ENCODE peak calls at places on chromosomes 5 and 9, in ten cellular contexts. A is endodermal cell, E is keratinocyte, Z is aorta, I is A549, J is fibroblast of pulmonary artery, L is H7, T is mesendoderm, V is fibroblast of the aortic adventitia, R is kidney. B is an unnamed sample.

GRCh38 chr5:7397005-7397546 is 1.1 kb downstream of the ADCY2 start:
- DNase-seq in T (peak; percentile 46), I (no peak), Z (no peak), L (no peak), A (peak; percentile 44), E (no peak), R (no peak), J (no peak), V (peak; percentile 32), B (no peak)

GRCh38 chr9:124950050-124950718 is 9.3 kb upstream of the GOLGA1 start:
- DNase-seq in Z (no peak), T (no peak), A (no peak), E (no peak), I (no peak), R (no peak), J (no peak), V (no peak), L (no peak), B (no peak)

GRCh38 chr9:133423216-133423615 is 1.0 kb downstream of the ADAMTS13 start:
- DNase-seq in V (no peak), T (no peak), I (no peak), Z (no peak), R (no peak), A (no peak), J (no peak), E (no peak), L (no peak), B (no peak)

GRCh38 chr5:50300878-50301277 is 140.2 kb downstream of the EMB start:
- DNase-seq in I (no peak), L (no peak), Z (no peak), J (no peak), T (no peak), E (peak; percentile 79), A (no peak), R (no peak), V (no peak), B (no peak)

GRCh38 chr9:131276891-131277672 is 772 bp upstream of the FAM78A start:
- DNase-seq in Z (no peak), I (no peak), A (no peak), R (no peak), V (no peak), E (no peak), L (peak; percentile 88), T (no peak), J (no peak), B (peak; percentile 44)

GRCh38 chr5:116938488-116938887 is 363.9 kb upstream of the SEMA6A start:
- DNase-seq in A (peak; percentile 82), L (peak; percentile 8), E (no peak), Z (no peak), V (no peak), I (no peak), T (peak; percentile 82), R (no peak), J (no peak), B (no peak)

GRCh38 chr9:128421474-128422010 is 885 bp downstream of the CERCAM start:
- DNase-seq in V (peak; percentile 51), E (no peak), I (no peak), Z (peak; percentile 67), L (peak; percentile 76), J (no peak), A (no peak), R (no peak), T (no peak), B (no peak)

GRCh38 chr5:59597690-59598546 is 295.6 kb downstream of the PDE4D start:
- DNase-seq in J (no peak), I (no peak), A (no peak), E (no peak), Z (no peak), R (no peak), T (no peak), L (no peak), V (no peak), B (no peak)

GRCh38 chr9:68933434-68934318 is 80.2 kb downstream of the PRKACG start:
- DNase-seq in A (no peak), Z (no peak), L (no peak), T (no peak), R (no peak), J (no peak), V (no peak), E (no peak), I (no peak), B (no peak)

GRCh38 chr9:105401651-105402050 is 46.2 kb upstream of the FSD1L start:
- DNase-seq in A (no peak), V (peak; percentile 57), E (no peak), I (no peak), R (no peak), L (no peak), J (peak; percentile 71), T (peak; percentile 69), Z (no peak), B (no peak)

GRCh38 chr5:15995206-15996052 is 184.2 kb downstream of the MARCHF11 start:
- DNase-seq in J (peak; percentile 68), R (no peak), V (peak; percentile 72), Z (no peak), E (no peak), T (peak; percentile 68), L (peak; percentile 19), A (peak; percentile 52), I (no peak), B (no peak)

GRCh38 chr9:126523621-126524111 is 90.1 kb upstream of the LMX1B start:
- DNase-seq in E (no peak), T (no peak), I (no peak), V (no peak), L (no peak), J (no peak), A (no peak), R (peak; percentile 27), Z (no peak), B (no peak)

GRCh38 chr5:54701179-54701578 is 183.6 kb downstream of the SNX18 start:
- DNase-seq in I (peak; percentile 18), L (no peak), R (peak; percentile 68), E (peak; percentile 57), T (peak; percentile 91), V (peak; percentile 95), Z (peak; percentile 84), A (no peak), J (peak; percentile 99), B (no peak)

GRCh38 chr5:172450861-172451695 is 3.2 kb downstream of the SH3PXD2B start:
- DNase-seq in Z (no peak), R (no peak), I (peak; percentile 71), A (peak; percentile 87), T (peak; percentile 75), L (peak; percentile 81), E (no peak), J (peak; percentile 71), V (peak; percentile 70), B (no peak)

GRCh38 chr9:78235296-78235770 is 542 bp upstream of the CEP78 start:
- DNase-seq in E (no peak), Z (no peak), V (peak; percentile 49), T (no peak), L (peak; percentile 26), R (no peak), A (no peak), I (peak; percentile 23), J (peak; percentile 42), B (no peak)

GRCh38 chr9:120152295-120152694 is 427.7 kb downstream of the CDK5RAP2 start:
- DNase-seq in Z (no peak), R (no peak), I (no peak), L (peak; percentile 63), T (peak; percentile 87), J (no peak), E (no peak), A (peak; percentile 89), V (no peak), B (no peak)

GRCh38 chr9:35158501-35159280 is 3.1 kb upstream of the UNC13B start:
- DNase-seq in Z (no peak), I (no peak), L (no peak), E (no peak), J (no peak), T (no peak), R (no peak), V (no peak), A (no peak), B (no peak)

DNA sequence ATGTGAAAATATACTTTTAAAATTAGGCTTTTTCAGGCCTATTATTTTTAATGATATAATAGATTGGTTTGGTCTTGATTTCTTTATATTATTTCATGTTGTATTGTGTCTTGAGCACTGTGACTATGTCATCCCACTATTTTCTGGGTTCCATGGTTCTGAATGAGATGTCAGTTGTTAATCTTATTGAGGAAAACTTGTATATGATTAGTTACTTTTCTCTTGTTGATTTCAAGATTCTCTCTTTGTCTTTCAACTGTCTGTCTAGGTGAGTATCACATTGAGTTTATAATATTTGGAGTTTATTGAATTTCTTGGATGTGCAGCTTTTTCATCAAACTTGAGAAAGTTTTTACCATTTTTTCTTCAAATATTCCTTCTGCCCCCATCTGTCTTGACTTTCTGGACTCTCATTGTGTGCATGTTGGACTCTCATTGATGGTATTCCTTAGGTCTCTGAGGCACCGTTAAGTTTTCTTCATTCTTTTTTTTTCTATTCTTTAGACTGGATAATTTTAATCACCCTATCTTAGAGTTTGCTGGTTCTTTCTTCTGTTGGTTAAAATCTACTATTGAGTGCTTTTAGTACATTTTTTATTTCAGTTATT is 175.8 kb downstream of the TMEM167A start:
- DNase-seq in L (no peak), Z (no peak), E (no peak), V (no peak), T (no peak), I (no peak), A (no peak), J (no peak), R (no peak), B (no peak)
- H3K4me3 ChIP-seq in L (no peak overlapping the region), Z (no peak overlapping the region), E (no peak overlapping the region), V (no peak overlapping the region), T (no peak overlapping the region), I (no peak overlapping the region), A (peak overlapping the region; percentile 44), J (no peak overlapping the region), R (no peak overlapping the region), B (no peak overlapping the region)

GRCh38 chr5:132819468-132819867 is 6.4 kb downstream of the SOWAHA start:
- DNase-seq in L (peak; percentile 62), Z (no peak), J (no peak), A (no peak), V (no peak), I (no peak), R (no peak), E (no peak), T (no peak), B (no peak)
- H3K4me3 ChIP-seq in L (no peak overlapping the region), Z (no peak overlapping the region), J (no peak overlapping the region), A (no peak overlapping the region), V (no peak overlapping the region), I (no peak overlapping the region), R (peak overlapping the region; percentile 36), E (no peak overlapping the region), T (no peak overlapping the region), B (no peak overlapping the region)

DNA sequence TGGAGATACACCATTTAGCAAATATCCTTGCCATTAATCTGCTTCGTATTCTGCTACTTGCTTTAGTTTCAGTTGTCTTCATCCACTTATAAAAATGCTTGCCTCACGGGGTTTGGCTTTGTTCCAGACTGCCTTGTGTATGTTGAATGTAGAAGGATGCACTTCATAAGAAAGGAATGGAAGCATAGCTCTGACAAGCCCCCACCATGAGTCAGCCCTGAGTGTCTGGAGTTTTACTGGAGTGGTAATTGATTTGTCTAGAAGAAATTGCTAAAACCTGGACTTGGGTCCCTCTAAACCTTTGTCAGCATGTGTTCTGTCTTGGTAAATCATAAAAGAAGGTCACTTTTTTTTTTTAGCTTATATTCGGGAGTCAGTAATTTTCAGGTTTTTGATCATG is 4.6 kb downstream of the TEX48 start:
- DNase-seq in R (no peak), T (no peak), J (peak; percentile 99), Z (peak; percentile 50), A (peak; percentile 2), I (peak; percentile 93), L (no peak), V (peak; percentile 100), E (peak; percentile 95), B (no peak)
- H3K4me3 ChIP-seq in R (no peak overlapping the region), T (no peak overlapping the region), J (no peak overlapping the region), Z (no peak overlapping the region), A (no peak overlapping the region), I (no peak overlapping the region), L (no peak overlapping the region), V (no peak overlapping the region), E (no peak overlapping the region), B (no peak overlapping the region)

GRCh38 chr5:72555871-72556270 is 48.7 kb upstream of the ZNF366 start:
- DNase-seq in R (no peak), Z (no peak), A (no peak), J (peak; percentile 39), T (peak; percentile 56), V (no peak), I (no peak), E (no peak), L (no peak), B (no peak)
- H3K4me3 ChIP-seq in R (no peak overlapping the region), Z (no peak overlapping the region), A (peak overlapping the region; percentile 65), J (no peak overlapping the region), T (no peak overlapping the region), V (no peak overlapping the region), I (peak overlapping the region; percentile 39), E (no peak overlapping the region), L (no peak overlapping the region), B (no peak overlapping the region)